ENCODE peak calls at places on chromosomes 13 and 19, in six cellular contexts. Y, B, O, N, V and W are unnamed samples.

GRCh38 chr19:39320948-39321831 is 527 bp upstream of the LRFN1 start:
- DNase-seq in Y (no peak), B (no peak), O (no peak), N (no peak), V (no peak), W (no peak)

GRCh38 chr19:40252395-40252794 is 25.9 kb upstream of the CCNP start:
- DNase-seq in Y (no peak), B (no peak), O (no peak), N (no peak), V (no peak), W (no peak)

GRCh38 chr19:58544591-58545285 is 874 bp downstream of the TRIM28 start:
- DNase-seq in Y (peak; percentile 75), B (no peak), O (no peak), N (peak; percentile 62), V (no peak), W (no peak)

GRCh38 chr13:103730407-103730806 is 664.2 kb upstream of the SLC10A2 start:
- DNase-seq in Y (no peak), B (no peak), O (no peak), N (no peak), V (no peak), W (no peak)

GRCh38 chr13:111286162-111286561 is 34.3 kb upstream of the TEX29 start:
- DNase-seq in Y (no peak), B (no peak), O (no peak), N (no peak), V (no peak), W (no peak)

GRCh38 chr13:40069173-40070044 is 413.9 kb downstream of the COG6 start:
- DNase-seq in Y (peak; percentile 19), B (peak; percentile 80), O (no peak), N (peak; percentile 83), V (peak; percentile 80), W (peak; percentile 87)

GRCh38 chr19:20359933-20360720 is 193.1 kb downstream of the ZNF486 start:
- DNase-seq in Y (no peak), B (no peak), O (no peak), N (no peak), V (no peak), W (no peak)

GRCh38 chr13:104043184-104043583 is 977.0 kb upstream of the SLC10A2 start:
- DNase-seq in Y (no peak), B (no peak), O (no peak), N (no peak), V (no peak), W (no peak)

GRCh38 chr13:42320375-42320787 is 48.4 kb downstream of the AKAP11 start:
- DNase-seq in Y (no peak), B (no peak), O (no peak), N (no peak), V (no peak), W (no peak)

GRCh38 chr13:29465741-29466293 is 129.7 kb downstream of the SLC7A1 start:
- DNase-seq in Y (no peak), B (no peak), O (no peak), N (peak; percentile 30), V (peak; percentile 31), W (peak; percentile 30)

GRCh38 chr13:33543631-33544030 is 258.1 kb upstream of the STARD13 start:
- DNase-seq in Y (no peak), B (no peak), O (no peak), N (no peak), V (no peak), W (no peak)

GRCh38 chr19:4660181-4660791 is 9.9 kb downstream of the MYDGF start:
- DNase-seq in Y (peak; percentile 39), B (peak; percentile 33), O (no peak), N (no peak), V (peak; percentile 45), W (no peak)

GRCh38 chr13:66914155-66914554 is 316.0 kb downstream of the PCDH9 start:
- DNase-seq in Y (no peak), B (no peak), O (no peak), N (no peak), V (no peak), W (no peak)

GRCh38 chr13:21079761-21080730 is 18.7 kb upstream of the LATS2 start:
- DNase-seq in Y (no peak), B (no peak), O (peak; percentile 77), N (no peak), V (no peak), W (no peak)

GRCh38 chr13:84867246-84867645 is 932.0 kb downstream of the SLITRK6 start:
- DNase-seq in Y (no peak), B (no peak), O (no peak), N (no peak), V (no peak), W (no peak)

GRCh38 chr13:114097504-114097892 is 34.9 kb downstream of the RASA3 start:
- DNase-seq in Y (no peak), B (no peak), O (peak; percentile 49), N (no peak), V (no peak), W (no peak)

GRCh38 chr13:101523732-101524131 is 71.3 kb downstream of the ITGBL1 start:
- DNase-seq in Y (no peak), B (no peak), O (no peak), N (no peak), V (no peak), W (no peak)

GRCh38 chr19:35117017-35117570 is 1.5 kb downstream of the FXYD3 start:
- DNase-seq in Y (no peak), B (no peak), O (no peak), N (no peak), V (no peak), W (no peak)

GRCh38 chr13:106173346-106173745 is 362.1 kb downstream of the EFNB2 start:
- DNase-seq in Y (no peak), B (no peak), O (no peak), N (no peak), V (no peak), W (no peak)

GRCh38 chr19:28164214-28164613 is 1048.7 kb downstream of the UQCRFS1 start:
- DNase-seq in Y (no peak), B (no peak), O (no peak), N (no peak), V (no peak), W (no peak)

GRCh38 chr19:4507804-4508203 is 10.5 kb downstream of the PLIN4 start:
- DNase-seq in Y (no peak), B (no peak), O (no peak), N (no peak), V (no peak), W (no peak)

GRCh38 chr13:93814658-93815057 is 588.1 kb downstream of the GPC6 start:
- DNase-seq in Y (no peak), B (no peak), O (no peak), N (no peak), V (no peak), W (no peak)

GRCh38 chr13:33015275-33015674 is 948 bp upstream of the KL start:
- DNase-seq in Y (no peak), B (no peak), O (no peak), N (no peak), V (no peak), W (peak; percentile 27)

GRCh38 chr13:107450931-107451330 is 764.4 kb downstream of the LIG4 start:
- DNase-seq in Y (no peak), B (no peak), O (no peak), N (peak; percentile 34), V (no peak), W (peak; percentile 7)

GRCh38 chr13:99347911-99348451 is 40.8 kb upstream of the GPR183 start:
- DNase-seq in Y (no peak), B (no peak), O (no peak), N (no peak), V (no peak), W (no peak)

GRCh38 chr13:112690242-112690943 is 555 bp downstream of the ATP11A start:
- DNase-seq in Y (peak; percentile 33), B (peak; percentile 38), O (no peak), N (no peak), V (peak; percentile 46), W (no peak)

GRCh38 chr19:4061683-4062575 is 4.8 kb downstream of the ZBTB7A start:
- DNase-seq in Y (no peak), B (peak; percentile 90), O (no peak), N (peak; percentile 44), V (peak; percentile 86), W (no peak)

GRCh38 chr19:29714371-29714952 is 599 bp downstream of the C19orf12 start:
- DNase-seq in Y (peak; percentile 48), B (no peak), O (no peak), N (no peak), V (no peak), W (no peak)

GRCh38 chr13:99086149-99086868 is 108.4 kb upstream of the DOCK9 start:
- DNase-seq in Y (peak; percentile 42), B (peak; percentile 60), O (no peak), N (peak; percentile 65), V (peak; percentile 62), W (no peak)

GRCh38 chr13:80251403-80251802 is 89.5 kb downstream of the SPRY2 start:
- DNase-seq in Y (no peak), B (no peak), O (no peak), N (no peak), V (no peak), W (no peak)

GRCh38 chr13:110398564-110399507 is 91.8 kb downstream of the COL4A2 start:
- DNase-seq in Y (no peak), B (no peak), O (no peak), N (no peak), V (no peak), W (no peak)

GRCh38 chr19:33595783-33596182 is 26.0 kb upstream of the CHST8 start:
- DNase-seq in Y (no peak), B (no peak), O (no peak), N (no peak), V (no peak), W (no peak)
- TF ChIP-seq EP300 in Y (no peak), B (no peak), O (no peak), N (no peak), V (no peak), W (no peak)

DNA sequence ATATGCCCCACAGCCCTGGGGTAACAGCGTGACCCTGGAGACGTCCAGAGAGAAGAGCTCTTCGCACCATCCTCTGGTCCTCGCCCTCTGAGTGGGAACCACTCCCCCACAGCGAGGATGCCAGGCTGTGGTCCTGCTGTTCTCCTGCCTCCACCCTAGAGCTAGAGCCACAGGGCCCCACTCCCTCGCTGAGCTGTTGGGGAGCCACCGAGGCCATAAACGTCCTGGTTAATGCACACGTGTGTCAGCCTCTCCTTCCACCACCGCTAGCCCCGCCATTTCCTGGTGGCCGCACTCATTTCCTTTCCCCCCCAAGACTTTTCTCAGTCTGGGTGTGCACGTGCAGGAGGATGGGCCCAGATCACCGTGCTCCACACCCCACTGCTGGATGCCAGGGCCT is 11.5 kb downstream of the CEACAM16 start:
- DNase-seq in Y (no peak), B (no peak), O (no peak), N (no peak), V (no peak), W (no peak)
- H3K4me3 ChIP-seq in Y (no peak overlapping the region), B (no peak overlapping the region), O (no peak overlapping the region), N (no peak overlapping the region), V (no peak overlapping the region), W (no peak overlapping the region)

GRCh38 chr13:31719214-31719613 is 20.1 kb upstream of the RXFP2 start:
- DNase-seq in Y (no peak), B (no peak), O (no peak), N (no peak), V (no peak), W (no peak)

GRCh38 chr13:31725841-31726240 is 13.5 kb upstream of the RXFP2 start:
- DNase-seq in Y (no peak), B (no peak), O (no peak), N (no peak), V (no peak), W (no peak)

GRCh38 chr13:31722684-31723083 is 16.6 kb upstream of the RXFP2 start:
- DNase-seq in Y (no peak), B (no peak), O (no peak), N (no peak), V (no peak), W (no peak)
- TF ChIP-seq EP300 in Y (no peak), B (no peak), O (no peak), N (no peak), V (no peak), W (no peak)

GRCh38 chr19:1650627-1651009 is 1.8 kb downstream of the TCF3 start:
- DNase-seq in Y (no peak), B (no peak), O (no peak), N (no peak), V (no peak), W (no peak)
- H3K4me3 ChIP-seq in Y (peak overlapping the region; percentile 99), B (no peak overlapping the region), O (peak overlapping the region; percentile 94), N (no peak overlapping the region), V (peak overlapping the region; percentile 81), W (no peak overlapping the region)